ENCODE peak calls at places on chromosomes 3 and 15, in six cellular contexts. S, U, K, P, X and J are unnamed samples.

GRCh38 chr3:153219147-153219546 is 57.1 kb downstream of the RAP2B start:
- DNase-seq in S (no peak), U (no peak), K (no peak), P (no peak), X (no peak), J (no peak)

GRCh38 chr3:34544136-34544535 is 745.7 kb downstream of the PDCD6IP start:
- DNase-seq in S (no peak), U (no peak), K (no peak), P (no peak), X (no peak), J (no peak)

GRCh38 chr3:103052236-103052830 is 617.5 kb downstream of the ZPLD1 start:
- DNase-seq in S (no peak), U (peak), K (no peak), P (no peak), X (peak), J (peak)

GRCh38 chr3:46999516-47000197 is 20.2 kb downstream of the NBEAL2 start:
- DNase-seq in S (no peak), U (no peak), K (no peak), P (peak), X (no peak), J (no peak)

GRCh38 chr15:72994778-72995177 is 57.5 kb upstream of the NEO1 start:
- DNase-seq in S (no peak), U (no peak), K (no peak), P (no peak), X (no peak), J (no peak)

GRCh38 chr15:92109485-92109884 is 256.0 kb downstream of the SLCO3A1 start:
- DNase-seq in S (no peak), U (no peak), K (no peak), P (no peak), X (no peak), J (no peak)

GRCh38 chr3:9727041-9727595 is 4.4 kb upstream of the BRPF1 start:
- DNase-seq in S (no peak), U (peak), K (peak), P (peak), X (peak), J (peak)

GRCh38 chr3:131543714-131544113 is 40.9 kb upstream of the MRPL3 start:
- DNase-seq in S (peak), U (peak), K (no peak), P (no peak), X (peak), J (no peak)

GRCh38 chr3:37243811-37244748 is 69.7 kb upstream of the LRRFIP2 start:
- DNase-seq in S (no peak), U (peak), K (peak), P (peak), X (peak), J (peak)

GRCh38 chr15:96268421-96269204 is 61.9 kb upstream of the NR2F2 start:
- DNase-seq in S (no peak), U (peak), K (peak), P (no peak), X (no peak), J (no peak)

GRCh38 chr15:69755571-69756310 is 303.1 kb downstream of the RPLP1 start:
- DNase-seq in S (no peak), U (no peak), K (peak), P (no peak), X (no peak), J (no peak)

GRCh38 chr15:69756440-69756839 is 303.8 kb downstream of the RPLP1 start:
- DNase-seq in S (no peak), U (no peak), K (no peak), P (no peak), X (no peak), J (no peak)

GRCh38 chr15:69758291-69758771 is 305.7 kb downstream of the RPLP1 start:
- DNase-seq in S (no peak), U (no peak), K (no peak), P (no peak), X (no peak), J (no peak)

GRCh38 chr15:69758810-69759410 is 306.3 kb downstream of the RPLP1 start:
- DNase-seq in S (no peak), U (no peak), K (no peak), P (no peak), X (no peak), J (peak)

GRCh38 chr15:69757186-69757585 is 304.6 kb downstream of the RPLP1 start:
- DNase-seq in S (no peak), U (no peak), K (no peak), P (no peak), X (no peak), J (no peak)
- TF ChIP-seq REST in S (no peak), U (no peak), K (no peak), P (no peak), X (no peak), J (no peak)

GRCh38 chr15:82851981-82852511 is 42.6 kb downstream of the WHAMM start:
- DNase-seq in S (no peak), U (no peak), K (no peak), P (no peak), X (no peak), J (no peak)
- TF ChIP-seq REST in S (no peak), U (no peak), K (no peak), P (no peak), X (no peak), J (no peak)

DNA sequence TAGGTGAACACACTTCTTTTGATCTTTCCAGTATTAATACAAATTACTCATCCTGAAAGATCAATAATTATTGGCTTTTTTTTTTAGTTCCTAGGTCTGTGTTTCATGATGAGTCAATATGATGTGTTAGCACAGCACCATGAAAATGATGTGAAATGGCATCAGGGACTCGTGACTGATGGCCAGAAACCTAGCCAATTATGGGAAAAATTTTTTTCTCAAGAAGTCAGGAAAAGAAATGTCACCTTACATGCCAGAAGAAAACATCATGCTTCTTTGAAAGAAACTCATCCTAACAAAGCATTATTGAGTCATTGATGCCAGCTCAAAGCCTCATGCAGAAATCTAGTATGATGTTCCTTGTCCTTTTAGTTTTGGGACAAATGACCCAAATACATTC is 468.3 kb upstream of the CBLB start:
- DNase-seq in S (no peak), U (no peak), K (no peak), P (no peak), X (peak), J (no peak)
- TF ChIP-seq REST in S (no peak), U (no peak), K (no peak), P (no peak), X (no peak), J (no peak)

GRCh38 chr3:185151101-185151958 is 1.5 kb downstream of the C3orf70 start:
- DNase-seq in S (no peak), U (no peak), K (no peak), P (no peak), X (no peak), J (no peak)

GRCh38 chr3:185150561-185150960 is 2.3 kb downstream of the C3orf70 start:
- DNase-seq in S (no peak), U (no peak), K (no peak), P (no peak), X (no peak), J (no peak)

GRCh38 chr3:185152433-185153169 is at the start of gene C3orf70:
- DNase-seq in S (no peak), U (peak), K (peak), P (peak), X (no peak), J (peak)

GRCh38 chr3:185153170-185153733 is 392 bp upstream of the C3orf70 start:
- DNase-seq in S (no peak), U (no peak), K (peak), P (peak), X (no peak), J (peak)

DNA sequence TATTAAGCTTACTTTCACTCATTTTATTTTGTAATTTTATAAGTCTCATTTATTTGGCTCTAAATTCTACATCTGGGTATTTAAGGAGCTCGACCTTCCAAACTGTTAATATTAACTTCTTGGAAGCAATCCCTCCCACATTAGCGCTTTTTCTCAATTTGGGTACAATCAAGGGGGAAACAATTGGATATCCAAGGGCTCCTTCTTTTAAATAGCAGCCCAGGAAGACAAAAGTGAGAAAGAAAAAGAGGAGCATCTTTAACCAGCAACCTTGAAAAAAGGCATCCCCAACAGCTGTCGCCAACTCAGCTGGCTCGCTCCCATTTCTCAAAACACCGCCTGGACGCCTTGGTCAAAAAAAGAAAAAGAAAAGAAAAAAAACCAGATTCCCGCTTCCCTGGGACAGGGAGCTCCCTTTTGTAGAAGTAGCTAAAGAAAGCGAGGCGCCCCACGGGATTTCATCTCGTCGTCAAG is 864 bp downstream of the C3orf70 start:
- DNase-seq in S (no peak), U (no peak), K (no peak), P (no peak), X (no peak), J (no peak)
- TF ChIP-seq REST in S (no peak), U (no peak), K (no peak), P (no peak), X (no peak), J (no peak)

GRCh38 chr3:129121792-129122696 is at the start of gene RAB43:
- DNase-seq in S (no peak), U (peak), K (peak), P (peak), X (peak), J (peak)

GRCh38 chr3:129123314-129124060 is 1.9 kb upstream of the RAB43 start:
- DNase-seq in S (no peak), U (no peak), K (no peak), P (no peak), X (no peak), J (no peak)

GRCh38 chr3:129120254-129121004 is 1.2 kb downstream of the RAB43 start:
- DNase-seq in S (peak), U (peak), K (peak), P (peak), X (peak), J (peak)

GRCh38 chr3:129121016-129121791 is 400 bp downstream of the RAB43 start:
- DNase-seq in S (no peak), U (no peak), K (peak), P (peak), X (no peak), J (peak)

GRCh38 chr3:129122697-129123055 is 1.1 kb upstream of the RAB43 start:
- DNase-seq in S (no peak), U (no peak), K (peak), P (no peak), X (no peak), J (no peak)
- TF ChIP-seq REST in S (no peak), U (no peak), K (no peak), P (no peak), X (no peak), J (no peak)

DNA sequence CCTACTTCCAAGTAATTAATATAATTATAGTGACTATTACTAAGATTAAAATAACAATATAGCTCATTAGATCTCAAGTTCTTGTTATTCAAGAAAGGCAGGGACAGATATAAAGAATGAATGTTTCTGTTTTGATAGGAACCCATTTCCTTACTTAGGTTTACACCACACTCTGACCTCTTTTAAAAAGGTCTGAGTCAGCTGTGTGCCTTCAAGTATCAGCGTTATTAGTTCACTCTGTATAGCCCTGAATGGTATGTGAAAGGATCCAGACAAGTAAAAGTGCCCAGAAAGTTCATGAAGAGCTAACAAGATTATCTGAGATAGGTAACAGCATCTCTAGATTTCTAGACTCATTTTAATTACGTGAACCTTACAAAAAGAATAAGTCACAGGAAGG is 28.9 kb downstream of the PDCD10 start:
- DNase-seq in S (no peak), U (no peak), K (no peak), P (no peak), X (no peak), J (no peak)
- TF ChIP-seq REST in S (no peak), U (no peak), K (no peak), P (no peak), X (no peak), J (no peak)

DNA sequence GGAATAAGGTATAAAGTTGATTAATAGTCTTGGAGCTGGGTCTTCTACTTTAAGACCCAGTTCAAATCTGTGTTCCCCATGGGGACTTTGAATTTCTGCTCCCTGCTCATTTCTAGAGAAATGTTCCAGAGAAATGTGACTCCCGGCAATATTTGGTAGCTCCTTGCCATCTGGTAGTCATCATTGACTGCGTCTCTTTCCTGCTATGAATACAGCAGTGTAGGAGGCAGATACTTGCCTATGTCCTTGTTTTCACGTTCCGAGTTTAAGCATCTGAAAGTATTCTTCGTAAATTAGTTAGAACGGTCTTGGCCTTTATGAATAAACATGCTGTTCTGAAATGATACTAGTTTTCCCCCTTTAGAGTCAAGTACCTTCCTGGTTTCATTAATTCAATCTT is 352.9 kb downstream of the PTPRG start:
- DNase-seq in S (no peak), U (no peak), K (no peak), P (no peak), X (no peak), J (no peak)
- TF ChIP-seq REST in S (no peak), U (no peak), K (no peak), P (no peak), X (no peak), J (no peak)

DNA sequence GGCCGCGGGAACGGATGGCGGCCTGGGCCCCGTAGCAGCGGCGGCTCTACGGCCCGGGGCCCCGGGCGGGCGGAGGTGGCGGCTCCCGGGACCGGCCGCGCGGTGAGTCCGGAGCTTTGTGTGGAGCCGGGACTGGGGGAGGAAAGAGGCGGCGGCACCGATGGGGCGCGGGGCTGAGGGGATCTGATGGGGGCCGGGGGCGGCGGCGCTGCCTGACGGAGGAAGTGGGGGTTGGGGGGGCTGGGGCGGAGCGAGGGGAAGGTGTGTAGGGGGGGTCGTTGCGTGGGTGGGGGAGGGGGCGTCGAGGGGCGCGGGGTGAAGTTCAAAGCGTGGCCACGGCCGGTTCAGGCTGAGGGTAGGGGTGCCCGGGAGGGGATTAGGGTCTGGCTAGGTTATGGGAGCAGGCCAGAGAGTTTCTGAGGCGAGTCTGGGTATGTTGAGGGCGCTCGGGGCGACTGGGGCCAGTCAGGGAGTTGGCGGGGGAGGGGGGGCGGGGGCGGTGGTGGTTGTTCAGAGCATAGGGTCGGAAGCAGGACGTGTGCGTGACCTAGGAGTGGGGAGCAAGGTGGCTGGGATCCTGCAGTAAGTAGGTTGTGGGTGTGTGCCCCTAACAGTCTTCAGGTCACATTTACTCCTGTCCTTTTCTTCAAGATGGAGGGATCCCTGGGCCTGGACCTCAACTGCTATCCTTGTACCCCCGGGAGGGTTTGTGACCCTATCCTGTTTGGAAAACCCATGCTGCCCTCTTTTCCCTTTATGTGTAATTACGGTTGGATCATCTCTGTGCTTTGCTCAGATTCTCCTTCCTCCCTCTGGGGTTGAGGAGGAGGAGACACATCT is 579 bp downstream of the ZNF609 start:
- DNase-seq in S (peak), U (peak), K (peak), P (peak), X (peak), J (peak)
- TF ChIP-seq REST in S (no peak), U (no peak), K (no peak), P (no peak), X (no peak), J (no peak)

GRCh38 chr3:53193466-53194217 is 32.6 kb downstream of the PRKCD start:
- DNase-seq in S (no peak), U (no peak), K (no peak), P (peak), X (no peak), J (no peak)

GRCh38 chr3:53195066-53195450 is 34.0 kb downstream of the PRKCD start:
- DNase-seq in S (no peak), U (no peak), K (no peak), P (peak), X (no peak), J (no peak)

GRCh38 chr3:53195602-53196574 is 34.9 kb downstream of the PRKCD start:
- DNase-seq in S (no peak), U (peak), K (peak), P (peak), X (peak), J (no peak)

GRCh38 chr3:53192608-53193007 is 31.6 kb downstream of the PRKCD start:
- DNase-seq in S (no peak), U (no peak), K (no peak), P (peak), X (no peak), J (no peak)

GRCh38 chr3:53194218-53195065 is 33.4 kb downstream of the PRKCD start:
- DNase-seq in S (no peak), U (no peak), K (peak), P (peak), X (no peak), J (no peak)
- TF ChIP-seq REST in S (no peak), U (no peak), K (no peak), P (no peak), X (no peak), J (no peak)